ENCODE peak calls at places on chromosomes 3 and 15, in four cellular contexts. G, F, C and N are unnamed samples.

GRCh38 chr15:92796163-92796611 is 103.9 kb upstream of the CHD2 start:
- DNase-seq in F (no peak), C (no peak), G (no peak), N (no peak)

GRCh38 chr3:66383023-66383422 is 117.8 kb downstream of the LRIG1 start:
- DNase-seq in G (no peak), F (no peak), C (no peak), N (no peak)

GRCh38 chr3:50146316-50146901 is 8.7 kb upstream of the SEMA3F start:
- DNase-seq in F (no peak), C (no peak), G (no peak), N (peak; percentile 39)

GRCh38 chr3:42476225-42477160 is 25.9 kb upstream of the VIPR1 start:
- DNase-seq in C (no peak), G (no peak), F (no peak), N (no peak)

GRCh38 chr15:28919201-28919627 is 33.4 kb downstream of the APBA2 start:
- DNase-seq in G (no peak), C (no peak), F (no peak), N (peak; percentile 13)

GRCh38 chr15:23912191-23912590 is 225.1 kb upstream of the NDN start:
- DNase-seq in C (no peak), G (no peak), F (no peak), N (peak; percentile 70)

GRCh38 chr3:119883461-119884160 is 101.7 kb downstream of the NR1I2 start:
- DNase-seq in F (no peak), G (no peak), C (no peak), N (no peak)

GRCh38 chr3:134885877-134886621 is 91.0 kb downstream of the EPHB1 start:
- DNase-seq in F (no peak), C (peak; percentile 95), G (no peak), N (no peak)

GRCh38 chr3:16094644-16095272 is 79.7 kb upstream of the GALNT15 start:
- DNase-seq in F (no peak), G (no peak), C (no peak), N (no peak)

GRCh38 chr3:115960799-115961198 is 337.5 kb downstream of the GAP43 start:
- DNase-seq in C (no peak), F (no peak), G (no peak), N (no peak)

GRCh38 chr3:177300039-177300833 is 103.0 kb upstream of the TBL1XR1 start:
- DNase-seq in F (peak; percentile 49), C (peak; percentile 40), G (peak; percentile 65), N (no peak)

GRCh38 chr15:80550219-80550909 is 144.7 kb upstream of the ABHD17C start:
- DNase-seq in F (peak; percentile 37), C (peak; percentile 5), G (no peak), N (no peak)

GRCh38 chr3:123632161-123632655 is 47.4 kb upstream of the HACD2 start:
- DNase-seq in G (no peak), F (no peak), C (no peak), N (peak; percentile 40)

GRCh38 chr15:48664436-48664835 is 18.9 kb upstream of the FBN1 start:
- DNase-seq in F (no peak), C (no peak), G (no peak), N (no peak)

GRCh38 chr15:97401970-97402369 is 558.5 kb upstream of the ARRDC4 start:
- DNase-seq in F (no peak), C (no peak), G (no peak), N (no peak)

GRCh38 chr3:95319921-95320494 is 1257.1 kb downstream of the NSUN3 start:
- DNase-seq in C (no peak), F (no peak), G (no peak), N (no peak)

GRCh38 chr3:106447902-106448301 is 579.1 kb upstream of the CBLB start:
- DNase-seq in G (no peak), F (no peak), C (no peak), N (no peak)

GRCh38 chr3:13800064-13800463 is 79.8 kb downstream of the WNT7A start:
- DNase-seq in G (no peak), C (no peak), F (no peak), N (no peak)

GRCh38 chr3:161409069-161409468 is 37.8 kb upstream of the SPTSSB start:
- DNase-seq in F (peak; percentile 55), G (peak; percentile 14), C (no peak), N (peak; percentile 28)

GRCh38 chr3:14770591-14770990 is 48.2 kb upstream of the FGD5 start:
- DNase-seq in G (no peak), F (no peak), C (no peak), N (no peak)

GRCh38 chr15:100759698-100760356 is 119.8 kb upstream of the ALDH1A3 start:
- DNase-seq in F (peak; percentile 22), C (no peak), G (no peak), N (peak; percentile 4)

GRCh38 chr15:83487519-83487918 is 40.4 kb downstream of the SH3GL3 start:
- DNase-seq in F (no peak), C (no peak), G (no peak), N (no peak)
- TF ChIP-seq NR2C2 in F (no peak), C (no peak), G (no peak), N (no peak)

DNA sequence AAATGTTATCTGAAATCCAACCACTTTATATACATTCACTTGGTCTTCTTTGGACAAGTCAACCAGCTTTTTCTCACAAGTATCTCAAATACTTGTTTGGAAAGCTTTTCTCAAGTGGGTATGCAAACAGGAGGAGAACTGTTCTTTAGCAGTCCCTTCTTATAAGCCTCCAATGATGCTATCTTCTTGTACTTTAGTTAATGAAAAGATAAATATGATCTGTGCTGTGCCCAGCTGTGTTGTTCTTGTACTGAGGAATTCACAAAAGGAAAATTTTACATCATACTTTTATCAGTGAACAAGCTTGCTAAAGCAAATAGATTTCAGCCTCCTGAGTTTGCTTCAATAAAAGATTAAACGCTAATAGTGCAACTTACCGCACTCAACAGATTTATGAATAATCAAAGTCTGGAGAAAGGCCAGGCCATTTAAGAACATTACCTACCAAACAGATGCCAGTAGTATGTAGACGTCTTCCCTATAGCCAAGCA is 395.2 kb downstream of the MECOM start:
- DNase-seq in F (no peak), G (no peak), C (no peak), N (no peak)
- TF ChIP-seq NR2C2 in F (no peak), G (no peak), C (no peak), N (no peak)

GRCh38 chr3:171531716-171532115 is 71.5 kb upstream of the TNIK start:
- DNase-seq in C (no peak), F (no peak), G (no peak), N (no peak)

GRCh38 chr3:171526146-171526545 is 65.9 kb upstream of the TNIK start:
- DNase-seq in C (no peak), F (no peak), G (no peak), N (no peak)

GRCh38 chr3:171528102-171528501 is 67.9 kb upstream of the TNIK start:
- DNase-seq in G (no peak), C (no peak), F (no peak), N (no peak)

GRCh38 chr3:171525437-171525836 is 65.2 kb upstream of the TNIK start:
- DNase-seq in F (no peak), C (no peak), G (no peak), N (no peak)

DNA sequence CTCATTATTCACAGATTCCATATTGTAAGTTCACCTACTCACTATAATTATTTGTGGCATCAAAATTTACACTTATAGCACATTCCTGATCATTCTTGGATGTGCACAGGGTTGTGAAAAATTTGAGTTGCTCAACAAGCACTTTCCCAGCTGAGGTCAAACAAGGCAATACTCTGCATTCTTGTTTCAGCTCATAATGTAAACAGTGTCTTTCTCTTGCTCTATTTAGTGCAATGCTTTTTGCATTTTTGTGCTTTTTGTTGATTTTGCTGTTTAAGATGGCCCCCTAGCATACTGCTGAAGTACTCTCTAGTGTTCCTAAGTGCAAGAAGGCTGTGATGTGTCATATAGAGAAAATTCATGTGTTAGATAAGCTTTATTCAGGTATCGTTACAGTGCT is 66.7 kb upstream of the TNIK start:
- DNase-seq in C (no peak), G (no peak), F (peak; percentile 28), N (no peak)
- TF ChIP-seq NR2C2 in C (no peak), G (no peak), F (no peak), N (no peak)

DNA sequence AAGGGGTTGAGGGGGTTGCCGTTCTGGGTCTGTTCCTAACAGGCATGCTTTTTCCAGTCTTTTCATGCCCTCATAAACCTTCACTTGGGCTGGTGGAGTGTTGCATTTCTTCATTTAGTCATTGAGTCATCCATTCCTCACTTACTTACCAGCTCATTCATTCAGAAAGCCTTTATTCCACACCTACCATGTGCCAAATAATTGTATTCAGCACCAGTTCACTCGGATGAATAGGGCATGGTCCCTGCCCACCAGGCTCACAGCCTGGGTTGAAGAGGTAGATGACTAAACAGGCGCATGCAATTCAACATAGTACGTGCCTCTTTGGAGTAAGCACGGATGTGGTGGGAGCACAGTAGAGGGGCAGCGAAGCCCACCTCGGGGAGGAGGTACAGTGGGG is 35.1 kb upstream of the THSD4 start:
- DNase-seq in F (no peak), G (no peak), C (no peak), N (no peak)
- TF ChIP-seq NR2C2 in F (no peak), G (no peak), C (no peak), N (no peak)

DNA sequence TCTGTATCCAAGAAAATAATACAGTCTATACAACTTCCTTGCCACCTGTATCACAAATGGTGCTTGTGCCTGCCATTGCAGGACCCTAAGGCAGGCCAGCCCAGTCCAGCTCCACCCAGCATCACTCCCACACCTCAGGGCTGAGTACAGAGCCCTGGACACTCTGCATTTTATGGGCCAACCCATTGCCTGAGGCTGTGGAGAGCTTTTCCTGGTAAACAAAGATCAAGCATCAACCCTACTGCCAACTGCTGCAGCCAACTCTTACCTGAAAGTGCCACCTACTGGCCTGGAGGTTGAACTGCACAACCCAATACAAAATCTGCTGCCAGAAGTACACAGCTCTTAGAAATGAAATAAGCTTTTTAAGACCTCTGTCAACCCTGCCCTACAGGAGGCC is 1082.2 kb downstream of the NAALADL2 start:
- DNase-seq in F (no peak), C (no peak), G (no peak), N (peak; percentile 62)
- TF ChIP-seq NR2C2 in F (no peak), C (no peak), G (no peak), N (no peak)